ENCODE peak calls at places on chromosomes 4 and X, in eight cellular contexts. Y, Z, M, E, A, C, K and V are unnamed samples.

GRCh38 chrX:40521868-40522450 is 58.8 kb upstream of the ATP6AP2 start:
- DNase-seq in Y (no peak), Z (no peak), M (peak; percentile 35), E (no peak), A (no peak), C (no peak), K (no peak), V (no peak)

GRCh38 chr4:123640271-123640670 is 243.7 kb downstream of the SPRY1 start:
- DNase-seq in Y (no peak), Z (no peak), M (no peak), E (no peak), A (no peak), C (no peak), K (no peak), V (no peak)

GRCh38 chr4:54658321-54659093 is 750 bp downstream of the KIT start:
- DNase-seq in Y (no peak), Z (peak; percentile 46), M (peak; percentile 53), E (peak; percentile 64), A (peak; percentile 10), C (no peak), K (peak; percentile 41), V (peak; percentile 81)

GRCh38 chr4:80492761-80493160 is 157.2 kb downstream of the CFAP299 start:
- DNase-seq in Y (no peak), Z (peak; percentile 31), M (no peak), E (no peak), A (no peak), C (no peak), K (peak; percentile 36), V (no peak)

GRCh38 chr4:10546-10870 is 42.6 kb upstream of the ZNF595 start:
- DNase-seq in Y (no peak), Z (no peak), M (no peak), E (no peak), A (no peak), C (no peak), K (no peak), V (no peak)

GRCh38 chrX:144293229-144293628 is 409.4 kb downstream of the UBE2NL start:
- DNase-seq in Y (no peak), Z (no peak), M (no peak), E (no peak), A (no peak), C (no peak), K (no peak), V (no peak)

GRCh38 chrX:129701624-129702069 is 37.1 kb upstream of the XPNPEP2 start:
- DNase-seq in Y (no peak), Z (peak; percentile 15), M (peak; percentile 75), E (peak; percentile 80), A (peak; percentile 78), C (peak; percentile 90), K (no peak), V (no peak)

GRCh38 chr4:79078339-79078738 is 139.1 kb upstream of the PAQR3 start:
- DNase-seq in Y (no peak), Z (no peak), M (no peak), E (peak; percentile 15), A (peak; percentile 63), C (peak; percentile 67), K (no peak), V (no peak)

GRCh38 chr4:138034871-138035270 is 207.3 kb downstream of the SLC7A11 start:
- DNase-seq in Y (no peak), Z (no peak), M (no peak), E (no peak), A (no peak), C (no peak), K (no peak), V (no peak)

GRCh38 chr4:5710962-5711478 is at the start of gene EVC:
- DNase-seq in Y (peak; percentile 69), Z (peak; percentile 63), M (peak; percentile 86), E (peak; percentile 87), A (peak; percentile 67), C (peak; percentile 94), K (peak; percentile 69), V (no peak)
- TF ChIP-seq POLR2A in Y (peak; percentile 67), Z (no peak), M (no peak), E (no peak), A (peak; percentile 42), C (no peak), K (no peak), V (no peak)

GRCh38 chrX:155956649-155957048 is 40.8 kb upstream of the IL9R start:
- DNase-seq in Y (no peak), Z (no peak), M (no peak), E (no peak), A (no peak), C (no peak), K (no peak), V (no peak)

GRCh38 chrX:155959018-155959587 is 38.4 kb upstream of the IL9R start:
- DNase-seq in Y (no peak), Z (no peak), M (no peak), E (no peak), A (no peak), C (no peak), K (no peak), V (no peak)

GRCh38 chrX:155957843-155958242 is 39.7 kb upstream of the IL9R start:
- DNase-seq in Y (no peak), Z (no peak), M (no peak), E (no peak), A (no peak), C (no peak), K (no peak), V (no peak)

GRCh38 chrX:155954793-155955192 is 42.7 kb upstream of the IL9R start:
- DNase-seq in Y (no peak), Z (no peak), M (no peak), E (no peak), A (no peak), C (no peak), K (no peak), V (no peak)

DNA sequence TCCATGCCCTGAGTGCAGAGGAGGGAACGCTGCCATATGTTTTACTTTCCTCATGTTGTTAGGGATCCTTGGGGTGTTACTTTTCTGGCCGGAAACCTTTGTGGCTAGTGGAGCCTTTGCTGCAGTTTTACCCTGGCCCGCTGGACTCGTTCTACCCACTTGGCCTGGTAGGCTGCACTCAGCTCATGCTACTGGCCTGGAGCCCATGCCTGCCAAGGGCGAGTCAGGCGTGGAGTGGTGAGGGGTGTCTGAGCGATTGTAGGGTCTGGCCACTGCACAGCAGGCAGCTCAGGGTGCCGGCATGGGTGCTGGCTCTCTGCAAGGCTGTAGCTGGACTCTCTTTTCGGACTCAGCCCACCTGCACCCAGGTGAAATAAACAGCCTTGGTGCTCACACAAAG is 41.4 kb upstream of the IL9R start:
- DNase-seq in Y (no peak), Z (no peak), M (no peak), E (no peak), A (no peak), C (no peak), K (no peak), V (no peak)
- H3K9me3 ChIP-seq in Y (no peaks in the 10 kb centered on the region), Z (no peaks in the 10 kb centered on the region), M (no peaks in the 10 kb centered on the region), E (no peaks in the 10 kb centered on the region), A (no peaks in the 10 kb centered on the region), C (no peaks in the 10 kb centered on the region), K (no peaks in the 10 kb centered on the region), V (no peaks in the 10 kb centered on the region)

GRCh38 chr4:120723986-120724385 is 198.5 kb downstream of the PRDM5 start:
- DNase-seq in Y (no peak), Z (no peak), M (no peak), E (no peak), A (no peak), C (no peak), K (no peak), V (no peak)
- H3K27ac ChIP-seq in Y (no peak overlapping the region), Z (no peak overlapping the region), M (no peak overlapping the region), E (no peak overlapping the region), A (no peak overlapping the region), C (no peak overlapping the region), K (no peak overlapping the region), V (no peak overlapping the region)

GRCh38 chr4:112668131-112668530 is 31.2 kb downstream of the LARP7 start:
- DNase-seq in Y (no peak), Z (no peak), M (no peak), E (no peak), A (no peak), C (no peak), K (no peak), V (no peak)

GRCh38 chr4:112677519-112678091 is 40.7 kb downstream of the LARP7 start:
- DNase-seq in Y (no peak), Z (no peak), M (no peak), E (no peak), A (no peak), C (no peak), K (no peak), V (no peak)

DNA sequence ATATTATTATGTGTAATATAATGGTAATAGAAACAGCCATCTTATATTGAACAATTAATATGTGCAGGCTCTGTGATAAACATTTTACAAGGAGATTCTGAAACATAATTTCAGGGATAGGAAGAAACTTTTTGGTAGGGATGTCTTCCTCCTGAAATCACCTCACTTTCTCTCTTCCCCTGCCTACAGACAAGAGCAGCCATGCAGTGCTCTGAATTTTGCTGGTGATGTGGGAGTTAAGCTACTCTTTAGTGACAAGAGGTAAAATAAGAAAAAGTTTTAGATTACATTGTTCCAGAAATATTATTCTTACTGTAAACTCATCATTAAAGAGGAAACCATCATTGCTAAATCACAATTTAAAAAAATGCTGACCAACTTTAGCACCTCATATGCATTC is 36.1 kb downstream of the LARP7 start:
- DNase-seq in Y (no peak), Z (no peak), M (no peak), E (no peak), A (no peak), C (no peak), K (no peak), V (no peak)
- TF ChIP-seq POLR2A in Y (no peak), Z (no peak), M (no peak), E (no peak), A (no peak), C (no peak), K (no peak), V (no peak)

GRCh38 chrX:81238166-81238565 is 36.3 kb downstream of the SH3BGRL start:
- DNase-seq in Y (no peak), Z (no peak), M (no peak), E (no peak), A (no peak), C (no peak), K (no peak), V (no peak)
- H3K9me3 ChIP-seq in Y (no peaks in the 10 kb centered on the region), Z (no peaks in the 10 kb centered on the region), M (no peaks in the 10 kb centered on the region), E (peaks cover 6% of the 10 kb centered on the region), A (no peaks in the 10 kb centered on the region), C (no peaks in the 10 kb centered on the region), K (no peaks in the 10 kb centered on the region), V (peaks cover 10% of the 10 kb centered on the region)

GRCh38 chr4:168674869-168675268 is 178.0 kb downstream of the PALLD start:
- DNase-seq in Y (peak; percentile 25), Z (no peak), M (no peak), E (no peak), A (no peak), C (no peak), K (no peak), V (no peak)

GRCh38 chr4:168677063-168677462 is 180.2 kb downstream of the PALLD start:
- DNase-seq in Y (no peak), Z (no peak), M (no peak), E (no peak), A (no peak), C (no peak), K (no peak), V (no peak)

GRCh38 chr4:168677879-168678278 is 181.0 kb downstream of the PALLD start:
- DNase-seq in Y (no peak), Z (no peak), M (no peak), E (no peak), A (no peak), C (no peak), K (no peak), V (no peak)

GRCh38 chr4:168673476-168673875 is 176.6 kb downstream of the PALLD start:
- DNase-seq in Y (no peak), Z (no peak), M (no peak), E (no peak), A (no peak), C (no peak), K (no peak), V (no peak)

GRCh38 chr4:168674077-168674747 is 177.4 kb downstream of the PALLD start:
- DNase-seq in Y (no peak), Z (no peak), M (no peak), E (no peak), A (no peak), C (no peak), K (no peak), V (no peak)
- H3K27ac ChIP-seq in Y (peak overlapping the region; percentile 84), Z (no peak overlapping the region), M (no peak overlapping the region), E (no peak overlapping the region), A (no peak overlapping the region), C (no peak overlapping the region), K (no peak overlapping the region), V (no peak overlapping the region)